ENCODE peak calls at places on chromosomes 7 and 10, in seven cellular contexts. One of them, this sample, is unnamed.

GRCh38 chr10:107129013-107129412 is 35.5 kb downstream of the SORCS1 start:
- DNase-seq in gastrocnemius medialis: no peak
- DNase-seq in cardiac muscle cell: no peak
- DNase-seq in retinal pigment epithelial cell: no peak
- DNase-seq in K562: no peak
- DNase-seq in fibroblast of lung: no peak
- DNase-seq in PC-9: no peak
- DNase-seq in this sample: no peak

GRCh38 chr7:150479023-150479716 is 28.7 kb downstream of the GIMAP8 start:
- DNase-seq in cardiac muscle cell: no peak
- DNase-seq in PC-9: no peak
- DNase-seq in retinal pigment epithelial cell: no peak
- DNase-seq in K562: no peak
- DNase-seq in fibroblast of lung: no peak
- DNase-seq in gastrocnemius medialis: no peak
- DNase-seq in this sample: no peak

GRCh38 chr7:55573526-55573925 is 1.2 kb upstream of the VOPP1 start:
- DNase-seq in cardiac muscle cell: no peak
- DNase-seq in retinal pigment epithelial cell: no peak
- DNase-seq in gastrocnemius medialis: no peak
- DNase-seq in PC-9: no peak
- DNase-seq in K562: no peak
- DNase-seq in fibroblast of lung: peak
- DNase-seq in this sample: peak

GRCh38 chr7:152924238-152924637 is 164.7 kb downstream of the ACTR3B start:
- DNase-seq in PC-9: no peak
- DNase-seq in fibroblast of lung: no peak
- DNase-seq in retinal pigment epithelial cell: no peak
- DNase-seq in K562: no peak
- DNase-seq in gastrocnemius medialis: no peak
- DNase-seq in cardiac muscle cell: no peak
- DNase-seq in this sample: no peak

GRCh38 chr10:93894516-93895378 is 969 bp downstream of the SLC35G1 start:
- DNase-seq in PC-9: no peak
- DNase-seq in K562: peak
- DNase-seq in gastrocnemius medialis: no peak
- DNase-seq in retinal pigment epithelial cell: no peak
- DNase-seq in cardiac muscle cell: no peak
- DNase-seq in fibroblast of lung: no peak
- DNase-seq in this sample: peak

GRCh38 chr7:55550010-55550409 is 22.3 kb downstream of the VOPP1 start:
- DNase-seq in cardiac muscle cell: no peak
- DNase-seq in PC-9: peak
- DNase-seq in K562: no peak
- DNase-seq in retinal pigment epithelial cell: no peak
- DNase-seq in gastrocnemius medialis: peak
- DNase-seq in fibroblast of lung: no peak
- DNase-seq in this sample: no peak

GRCh38 chr10:75924309-75924920 is 493.0 kb downstream of the LRMDA start:
- DNase-seq in gastrocnemius medialis: no peak
- DNase-seq in fibroblast of lung: no peak
- DNase-seq in K562: no peak
- DNase-seq in cardiac muscle cell: no peak
- DNase-seq in PC-9: no peak
- DNase-seq in retinal pigment epithelial cell: no peak
- DNase-seq in this sample: no peak

GRCh38 chr7:5225616-5226290 is 35.7 kb downstream of the WIPI2 start:
- DNase-seq in gastrocnemius medialis: no peak
- DNase-seq in retinal pigment epithelial cell: no peak
- DNase-seq in fibroblast of lung: no peak
- DNase-seq in K562: no peak
- DNase-seq in PC-9: no peak
- DNase-seq in cardiac muscle cell: no peak
- DNase-seq in this sample: no peak

GRCh38 chr7:105399043-105399725 is 10.5 kb upstream of the SRPK2 start:
- DNase-seq in fibroblast of lung: peak
- DNase-seq in retinal pigment epithelial cell: no peak
- DNase-seq in cardiac muscle cell: no peak
- DNase-seq in K562: peak
- DNase-seq in PC-9: no peak
- DNase-seq in gastrocnemius medialis: no peak
- DNase-seq in this sample: peak

GRCh38 chr7:65379318-65379717 is 5.7 kb downstream of the ZNF92 start:
- DNase-seq in fibroblast of lung: peak
- DNase-seq in PC-9: no peak
- DNase-seq in gastrocnemius medialis: no peak
- DNase-seq in cardiac muscle cell: peak
- DNase-seq in K562: no peak
- DNase-seq in retinal pigment epithelial cell: no peak
- DNase-seq in this sample: no peak

GRCh38 chr10:131269776-131270460 is 41.6 kb downstream of the TCERG1L start:
- DNase-seq in PC-9: no peak
- DNase-seq in fibroblast of lung: no peak
- DNase-seq in cardiac muscle cell: no peak
- DNase-seq in retinal pigment epithelial cell: no peak
- DNase-seq in gastrocnemius medialis: no peak
- DNase-seq in K562: no peak
- DNase-seq in this sample: no peak

GRCh38 chr10:79266543-79267312 is 80.5 kb upstream of the PPIF start:
- DNase-seq in cardiac muscle cell: no peak
- DNase-seq in K562: no peak
- DNase-seq in PC-9: peak
- DNase-seq in fibroblast of lung: peak
- DNase-seq in gastrocnemius medialis: peak
- DNase-seq in retinal pigment epithelial cell: peak
- DNase-seq in this sample: peak

DNA sequence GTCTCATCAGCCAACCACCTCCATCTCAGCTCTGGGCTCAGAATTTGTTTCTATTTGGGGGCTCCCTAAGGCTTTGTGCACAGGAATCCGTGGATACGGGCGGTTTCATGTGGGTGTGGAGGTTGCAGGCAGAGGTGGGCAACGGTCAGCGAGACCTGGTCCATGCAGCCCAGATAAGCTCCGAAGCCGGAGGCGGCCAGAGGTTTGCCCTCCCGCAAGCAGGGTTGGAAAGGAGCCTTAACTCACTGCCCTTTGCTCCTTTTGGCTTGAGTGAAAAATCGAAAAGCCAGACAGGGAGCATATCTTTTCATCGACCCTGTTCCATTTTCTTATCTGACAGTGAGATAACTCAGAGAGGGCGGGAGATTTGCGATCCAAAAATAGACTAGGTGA is 1.5 kb downstream of the GRM3 start:
- DNase-seq in K562: no peak
- DNase-seq in retinal pigment epithelial cell: no peak
- DNase-seq in PC-9: no peak
- DNase-seq in gastrocnemius medialis: no peak
- DNase-seq in cardiac muscle cell: no peak
- DNase-seq in fibroblast of lung: no peak
- DNase-seq in this sample: no peak
- H3K4me3 ChIP-seq in K562: no peak
- H3K4me3 ChIP-seq in retinal pigment epithelial cell: peak
- H3K4me3 ChIP-seq in PC-9: no peak
- H3K4me3 ChIP-seq in gastrocnemius medialis: no peak
- H3K4me3 ChIP-seq in cardiac muscle cell: peak
- H3K4me3 ChIP-seq in fibroblast of lung: no peak
- H3K4me3 ChIP-seq in this sample: no peak

GRCh38 chr10:121889212-121889611 is 38.6 kb downstream of the ATE1 start:
- DNase-seq in cardiac muscle cell: no peak
- DNase-seq in K562: no peak
- DNase-seq in gastrocnemius medialis: no peak
- DNase-seq in fibroblast of lung: no peak
- DNase-seq in retinal pigment epithelial cell: no peak
- DNase-seq in PC-9: no peak
- DNase-seq in this sample: no peak

GRCh38 chr10:121886181-121886580 is 41.6 kb downstream of the ATE1 start:
- DNase-seq in gastrocnemius medialis: no peak
- DNase-seq in K562: no peak
- DNase-seq in cardiac muscle cell: no peak
- DNase-seq in retinal pigment epithelial cell: no peak
- DNase-seq in fibroblast of lung: no peak
- DNase-seq in PC-9: no peak
- DNase-seq in this sample: no peak

GRCh38 chr10:121891103-121891502 is 36.7 kb downstream of the ATE1 start:
- DNase-seq in fibroblast of lung: no peak
- DNase-seq in gastrocnemius medialis: no peak
- DNase-seq in retinal pigment epithelial cell: no peak
- DNase-seq in PC-9: no peak
- DNase-seq in K562: no peak
- DNase-seq in cardiac muscle cell: no peak
- DNase-seq in this sample: no peak

DNA sequence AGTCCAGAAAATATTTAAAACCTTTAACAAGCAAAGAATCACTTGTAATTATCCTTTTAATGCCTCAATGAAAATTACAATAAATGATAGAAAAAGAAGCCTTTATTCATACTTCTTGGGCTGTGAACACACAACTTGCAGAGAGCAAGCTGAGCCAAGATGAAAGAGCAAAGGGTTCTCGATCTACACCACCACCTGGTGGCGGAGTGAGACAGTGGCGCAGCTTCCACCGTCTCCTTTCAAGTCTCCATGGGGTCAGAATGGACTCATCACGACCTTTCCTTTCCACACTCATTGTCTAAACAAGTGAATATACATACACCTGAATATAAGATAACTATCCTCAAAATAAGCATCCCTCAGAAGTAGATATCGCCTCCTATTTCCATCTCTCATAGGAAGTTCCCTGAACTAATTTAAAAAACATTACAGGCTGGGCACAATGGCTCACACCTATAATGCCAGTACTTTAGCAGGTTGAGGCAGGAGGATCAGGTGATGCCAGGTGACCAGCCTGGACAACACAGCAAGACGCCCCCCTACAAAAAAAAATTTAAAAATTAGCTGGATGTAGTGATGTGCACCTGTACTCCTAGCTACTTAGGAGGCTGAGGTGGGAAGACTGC is 40.7 kb downstream of the ATE1 start:
- DNase-seq in K562: peak
- DNase-seq in cardiac muscle cell: peak
- DNase-seq in PC-9: peak
- DNase-seq in gastrocnemius medialis: peak
- DNase-seq in fibroblast of lung: peak
- DNase-seq in retinal pigment epithelial cell: no peak
- DNase-seq in this sample: peak
- TF ChIP-seq CTCF in K562: peak
- TF ChIP-seq CTCF in cardiac muscle cell: peak
- TF ChIP-seq CTCF in PC-9: peak
- TF ChIP-seq CTCF in gastrocnemius medialis: peak
- TF ChIP-seq CTCF in fibroblast of lung: peak
- TF ChIP-seq CTCF in retinal pigment epithelial cell: peak
- TF ChIP-seq CTCF in this sample: peak

GRCh38 chr7:87217983-87218653 is 1.4 kb downstream of the TMEM243 start:
- DNase-seq in PC-9: no peak
- DNase-seq in fibroblast of lung: no peak
- DNase-seq in K562: no peak
- DNase-seq in gastrocnemius medialis: no peak
- DNase-seq in cardiac muscle cell: no peak
- DNase-seq in retinal pigment epithelial cell: no peak
- DNase-seq in this sample: no peak
- H3K4me3 ChIP-seq in PC-9: no peak
- H3K4me3 ChIP-seq in fibroblast of lung: peak
- H3K4me3 ChIP-seq in K562: no peak
- H3K4me3 ChIP-seq in gastrocnemius medialis: peak
- H3K4me3 ChIP-seq in cardiac muscle cell: peak
- H3K4me3 ChIP-seq in retinal pigment epithelial cell: peak
- H3K4me3 ChIP-seq in this sample: peak

GRCh38 chr10:22420787-22421517 is 75.7 kb downstream of the SPAG6 start:
- DNase-seq in PC-9: no peak
- DNase-seq in K562: no peak
- DNase-seq in gastrocnemius medialis: no peak
- DNase-seq in retinal pigment epithelial cell: no peak
- DNase-seq in cardiac muscle cell: no peak
- DNase-seq in fibroblast of lung: no peak
- DNase-seq in this sample: peak
- TF ChIP-seq CTCF in PC-9: peak
- TF ChIP-seq CTCF in K562: peak
- TF ChIP-seq CTCF in gastrocnemius medialis: no peak
- TF ChIP-seq CTCF in retinal pigment epithelial cell: peak
- TF ChIP-seq CTCF in cardiac muscle cell: peak
- TF ChIP-seq CTCF in fibroblast of lung: peak
- TF ChIP-seq CTCF in this sample: peak

DNA sequence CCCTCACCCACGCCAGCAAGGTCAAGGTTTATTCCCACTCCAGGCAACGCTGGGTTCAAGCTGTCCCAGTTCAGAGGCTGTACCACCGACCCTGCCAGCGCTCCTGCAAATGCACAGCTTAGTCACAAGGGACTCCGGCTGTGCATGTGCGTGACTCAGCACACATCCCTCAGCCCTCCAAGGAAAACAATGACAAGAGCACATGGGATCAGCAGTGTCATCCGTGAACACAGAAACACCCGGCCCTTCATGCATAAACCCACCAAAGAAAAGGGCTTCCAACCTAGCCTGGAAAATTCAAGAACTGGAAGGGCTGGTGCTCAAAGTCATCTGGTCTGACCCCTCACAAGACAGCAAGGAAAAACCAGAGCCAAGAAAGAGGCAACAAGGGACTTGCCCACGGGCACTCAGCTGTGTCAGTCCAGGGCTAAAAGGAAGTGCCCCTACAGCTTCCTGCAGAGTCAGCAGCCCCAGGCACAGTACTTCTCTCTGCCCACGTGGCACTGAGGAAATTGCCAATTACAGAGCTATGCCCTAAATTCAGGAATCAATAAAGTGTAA is 106.1 kb downstream of the KCNMA1 start:
- DNase-seq in PC-9: peak
- DNase-seq in gastrocnemius medialis: peak
- DNase-seq in fibroblast of lung: peak
- DNase-seq in K562: peak
- DNase-seq in retinal pigment epithelial cell: peak
- DNase-seq in cardiac muscle cell: no peak
- DNase-seq in this sample: peak
- H3K4me3 ChIP-seq in PC-9: no peak
- H3K4me3 ChIP-seq in gastrocnemius medialis: no peak
- H3K4me3 ChIP-seq in fibroblast of lung: no peak
- H3K4me3 ChIP-seq in K562: no peak
- H3K4me3 ChIP-seq in retinal pigment epithelial cell: no peak
- H3K4me3 ChIP-seq in cardiac muscle cell: no peak
- H3K4me3 ChIP-seq in this sample: no peak

GRCh38 chr10:103507235-103508191 is 14.0 kb downstream of the NEURL1 start:
- DNase-seq in gastrocnemius medialis: no peak
- DNase-seq in K562: no peak
- DNase-seq in fibroblast of lung: no peak
- DNase-seq in retinal pigment epithelial cell: no peak
- DNase-seq in cardiac muscle cell: no peak
- DNase-seq in PC-9: no peak
- DNase-seq in this sample: no peak
- TF ChIP-seq CTCF in gastrocnemius medialis: no peak
- TF ChIP-seq CTCF in K562: no peak
- TF ChIP-seq CTCF in fibroblast of lung: no peak
- TF ChIP-seq CTCF in retinal pigment epithelial cell: no peak
- TF ChIP-seq CTCF in cardiac muscle cell: no peak
- TF ChIP-seq CTCF in PC-9: no peak
- TF ChIP-seq CTCF in this sample: no peak

GRCh38 chr10:89836840-89837172 is 135.4 kb downstream of the KIF20B start:
- DNase-seq in fibroblast of lung: no peak
- DNase-seq in K562: no peak
- DNase-seq in PC-9: no peak
- DNase-seq in cardiac muscle cell: no peak
- DNase-seq in gastrocnemius medialis: no peak
- DNase-seq in retinal pigment epithelial cell: no peak
- DNase-seq in this sample: no peak
- H3K4me3 ChIP-seq in fibroblast of lung: peak
- H3K4me3 ChIP-seq in K562: no peak
- H3K4me3 ChIP-seq in PC-9: no peak
- H3K4me3 ChIP-seq in cardiac muscle cell: no peak
- H3K4me3 ChIP-seq in gastrocnemius medialis: no peak
- H3K4me3 ChIP-seq in retinal pigment epithelial cell: peak
- H3K4me3 ChIP-seq in this sample: peak

This sample was measured in fibroblast of mammary gland.